ENCODE peak calls at places on chromosomes 13 and 19, in eight cellular contexts. K is uterus; U is GM23338; Q is CD8-positive, alpha-beta T cell; J is ascending aorta; D is neural progenitor cell; E is mesothelial cell of epicardium; X is Calu3. W is an unnamed sample.

GRCh38 chr13:24741016-24741662 is 22.8 kb upstream of the RNF17 start:
- DNase-seq in K (no peak), U (peak), Q (no peak), J (no peak), D (no peak), E (no peak), X (peak), W (peak)

GRCh38 chr13:33260168-33261098 is 25.1 kb downstream of the STARD13 start:
- DNase-seq in K (no peak), U (no peak), Q (no peak), J (no peak), D (no peak), E (no peak), X (no peak), W (peak)

GRCh38 chr13:110556224-110556606 is 5.3 kb downstream of the RAB20 start:
- DNase-seq in K (no peak), U (no peak), Q (no peak), J (no peak), D (no peak), E (no peak), X (no peak), W (no peak)

GRCh38 chr19:41784337-41785239 is 11.8 kb upstream of the CEACAM3 start:
- DNase-seq in K (no peak), U (no peak), Q (no peak), J (no peak), D (no peak), E (no peak), X (no peak), W (no peak)

GRCh38 chr19:49445997-49446396 is 4.7 kb upstream of the SLC17A7 start:
- DNase-seq in K (no peak), U (peak), Q (no peak), J (no peak), D (no peak), E (no peak), X (no peak), W (no peak)

GRCh38 chr19:49231389-49231788 is 73.8 kb downstream of the TRPM4 start:
- DNase-seq in K (no peak), U (no peak), Q (no peak), J (no peak), D (no peak), E (no peak), X (no peak), W (no peak)

GRCh38 chr19:18128044-18128443 is 24.9 kb upstream of the PIK3R2 start:
- DNase-seq in K (no peak), U (no peak), Q (no peak), J (no peak), D (no peak), E (no peak), X (no peak), W (no peak)

GRCh38 chr19:15265849-15266248 is 33.6 kb upstream of the EPHX3 start:
- DNase-seq in K (peak), U (no peak), Q (no peak), J (peak), D (no peak), E (no peak), X (no peak), W (peak)

GRCh38 chr13:51818771-51819511 is 15.0 kb upstream of the DHRS12 start:
- DNase-seq in K (no peak), U (no peak), Q (no peak), J (no peak), D (no peak), E (no peak), X (no peak), W (peak)

GRCh38 chr13:79779761-79780160 is 298.8 kb downstream of the NDFIP2 start:
- DNase-seq in K (peak), U (no peak), Q (no peak), J (peak), D (peak), E (no peak), X (no peak), W (peak)

GRCh38 chr13:50626031-50626643 is 217.4 kb downstream of the DLEU7 start:
- DNase-seq in K (no peak), U (no peak), Q (no peak), J (no peak), D (no peak), E (no peak), X (no peak), W (peak)

GRCh38 chr19:35641515-35642151 is at the start of gene ETV2:
- DNase-seq in K (peak), U (peak), Q (no peak), J (no peak), D (peak), E (no peak), X (no peak), W (no peak)

GRCh38 chr19:33840382-33840781 is 43.7 kb downstream of the KCTD15 start:
- DNase-seq in K (no peak), U (no peak), Q (no peak), J (no peak), D (no peak), E (peak), X (no peak), W (no peak)

GRCh38 chr13:74438911-74439310 is 304.7 kb upstream of the KLF12 start:
- DNase-seq in K (no peak), U (no peak), Q (no peak), J (no peak), D (no peak), E (no peak), X (no peak), W (no peak)

GRCh38 chr13:23488442-23488841 is 54.9 kb upstream of the SACS start:
- DNase-seq in K (no peak), U (no peak), Q (no peak), J (no peak), D (no peak), E (no peak), X (no peak), W (peak)

GRCh38 chr13:102136735-102137296 is 265.0 kb downstream of the FGF14 start:
- DNase-seq in K (no peak), U (no peak), Q (no peak), J (no peak), D (no peak), E (no peak), X (no peak), W (no peak)

GRCh38 chr19:52691215-52691610 is 43.6 kb downstream of the ZNF611 start:
- DNase-seq in K (no peak), U (peak), Q (no peak), J (no peak), D (peak), E (no peak), X (no peak), W (no peak)

GRCh38 chr13:32911506-32911905 is 104.7 kb upstream of the KL start:
- DNase-seq in K (no peak), U (peak), Q (no peak), J (no peak), D (peak), E (no peak), X (peak), W (peak)

GRCh38 chr13:102869948-102870676 is 24.3 kb downstream of the ERCC5 start:
- DNase-seq in K (no peak), U (no peak), Q (no peak), J (no peak), D (no peak), E (no peak), X (no peak), W (peak)

GRCh38 chr13:72112216-72112615 is 245.2 kb upstream of the DACH1 start:
- DNase-seq in K (no peak), U (no peak), Q (no peak), J (no peak), D (no peak), E (no peak), X (no peak), W (no peak)
- TF ChIP-seq CTCF in K (no peak), U (no peak), Q (no peak), J (no peak), D (no peak), E (no peak), X (no peak), W (no peak)

GRCh38 chr13:113186061-113186900 is 22.2 kb downstream of the PCID2 start:
- DNase-seq in K (no peak), U (no peak), Q (no peak), J (no peak), D (no peak), E (no peak), X (no peak), W (no peak)
- TF ChIP-seq CTCF in K (no peak), U (no peak), Q (no peak), J (no peak), D (no peak), E (no peak), X (no peak), W (no peak)

GRCh38 chr19:53868892-53869804 is 1.5 kb downstream of the MYADM start:
- DNase-seq in K (peak), U (peak), Q (peak), J (peak), D (peak), E (peak), X (peak), W (peak)
- TF ChIP-seq CTCF in K (peak), U (no peak), Q (no peak), J (no peak), D (peak), E (no peak), X (peak), W (no peak)

DNA sequence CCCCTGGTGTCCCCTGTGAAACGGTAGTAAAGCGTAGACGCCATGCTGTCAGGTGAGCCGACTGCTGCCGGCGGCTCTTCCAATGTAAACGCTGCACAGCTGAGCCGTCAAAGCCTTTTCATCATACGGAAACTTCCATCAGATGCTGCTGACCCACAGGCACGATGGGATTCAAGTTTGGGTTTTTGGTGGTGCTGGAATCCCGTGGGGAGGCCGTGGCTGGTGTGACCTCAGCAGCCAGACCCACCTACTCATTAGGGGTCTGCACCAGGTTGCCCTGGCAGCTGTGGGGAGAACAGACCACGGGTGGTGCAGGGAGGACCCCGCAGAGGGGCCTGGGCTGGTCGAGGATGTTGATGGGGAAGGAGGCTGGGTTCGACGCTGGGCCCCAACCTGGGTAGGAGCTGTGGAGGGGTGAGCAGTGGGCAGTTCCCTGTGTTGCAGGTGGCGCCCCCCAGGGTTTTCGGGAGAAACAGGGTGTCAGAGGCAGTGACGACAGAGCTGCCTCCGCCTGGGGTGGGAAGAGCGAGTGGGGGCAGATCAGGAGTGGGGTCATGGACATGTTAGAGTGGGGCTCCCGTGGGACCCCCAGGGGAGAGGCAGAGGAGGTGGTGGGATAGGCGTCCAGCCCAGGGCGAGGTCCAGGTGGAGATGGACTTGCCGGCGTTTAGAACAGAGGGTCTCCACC is 6.6 kb downstream of the GRIN3B start:
- DNase-seq in K (no peak), U (no peak), Q (no peak), J (no peak), D (no peak), E (no peak), X (no peak), W (no peak)
- TF ChIP-seq CTCF in K (no peak), U (no peak), Q (no peak), J (no peak), D (no peak), E (no peak), X (no peak), W (no peak)

GRCh38 chr19:39926170-39926755 is 8.2 kb downstream of the FCGBP start:
- DNase-seq in K (no peak), U (no peak), Q (no peak), J (no peak), D (no peak), E (no peak), X (no peak), W (no peak)

GRCh38 chr19:39927524-39928356 is 6.7 kb downstream of the FCGBP start:
- DNase-seq in K (no peak), U (no peak), Q (no peak), J (no peak), D (no peak), E (no peak), X (no peak), W (no peak)

GRCh38 chr19:39928357-39928725 is 6.1 kb downstream of the FCGBP start:
- DNase-seq in K (no peak), U (no peak), Q (no peak), J (no peak), D (no peak), E (no peak), X (no peak), W (no peak)

GRCh38 chr19:39924952-39925351 is 9.5 kb downstream of the FCGBP start:
- DNase-seq in K (no peak), U (no peak), Q (no peak), J (no peak), D (no peak), E (no peak), X (no peak), W (no peak)

DNA sequence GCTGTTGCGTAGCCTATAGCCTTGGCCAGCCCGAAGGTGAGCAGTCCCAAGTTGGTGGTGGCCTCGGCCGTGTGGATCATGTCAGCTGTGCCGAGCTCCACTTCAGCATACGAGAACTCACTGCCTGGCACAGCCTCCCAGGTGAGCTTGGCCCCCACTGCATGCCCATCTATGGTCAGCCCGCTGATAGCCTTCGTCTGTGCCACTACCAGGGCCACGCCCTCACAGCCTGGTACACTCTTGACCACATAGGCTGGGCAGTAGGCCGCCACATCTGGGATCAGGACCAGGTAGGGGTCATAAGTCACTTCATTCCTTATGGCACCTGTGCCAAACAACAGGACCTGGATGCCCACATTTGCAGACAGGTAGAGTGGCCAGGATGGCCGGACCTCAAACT is 7.4 kb downstream of the FCGBP start:
- DNase-seq in K (no peak), U (no peak), Q (no peak), J (no peak), D (no peak), E (no peak), X (no peak), W (no peak)
- TF ChIP-seq CTCF in K (no peak), U (no peak), Q (no peak), J (no peak), D (no peak), E (no peak), X (no peak), W (no peak)

GRCh38 chr19:29523568-29523967 is 2.2 kb upstream of the VSTM2B start:
- DNase-seq in K (no peak), U (no peak), Q (no peak), J (no peak), D (no peak), E (no peak), X (no peak), W (no peak)
- TF ChIP-seq CTCF in K (no peak), U (no peak), Q (no peak), J (no peak), D (no peak), E (no peak), X (no peak), W (no peak)

GRCh38 chr19:31110331-31110730 is 238.9 kb downstream of the TSHZ3 start:
- DNase-seq in K (peak), U (peak), Q (no peak), J (no peak), D (peak), E (no peak), X (no peak), W (peak)
- TF ChIP-seq CTCF in K (no peak), U (peak), Q (no peak), J (no peak), D (peak), E (no peak), X (no peak), W (no peak)

DNA sequence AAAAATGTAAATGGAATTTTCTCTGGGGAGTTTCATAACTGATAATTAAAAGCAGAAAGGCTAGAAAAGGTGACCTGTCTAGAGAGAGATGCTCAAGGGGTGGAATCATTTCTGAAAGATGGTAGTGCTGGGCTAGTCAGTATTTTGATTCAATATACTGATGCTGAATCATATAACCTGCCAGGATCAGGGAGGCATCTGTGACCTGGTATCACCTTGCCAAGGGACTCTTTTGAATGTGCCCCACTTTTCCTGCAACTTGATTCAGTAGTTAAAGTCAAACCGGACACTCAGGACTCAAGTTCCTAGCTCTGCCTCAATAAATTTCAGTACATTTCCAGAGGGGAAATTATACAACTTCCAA is 15.8 kb downstream of the LCP1 start:
- DNase-seq in K (no peak), U (no peak), Q (no peak), J (no peak), D (no peak), E (no peak), X (no peak), W (no peak)
- TF ChIP-seq CTCF in K (no peak), U (no peak), Q (no peak), J (no peak), D (no peak), E (no peak), X (no peak), W (no peak)

GRCh38 chr13:106033634-106034033 is 501.8 kb downstream of the EFNB2 start:
- DNase-seq in K (no peak), U (peak), Q (no peak), J (no peak), D (no peak), E (no peak), X (no peak), W (peak)
- TF ChIP-seq CTCF in K (no peak), U (peak), Q (no peak), J (no peak), D (peak), E (peak), X (no peak), W (no peak)

DNA sequence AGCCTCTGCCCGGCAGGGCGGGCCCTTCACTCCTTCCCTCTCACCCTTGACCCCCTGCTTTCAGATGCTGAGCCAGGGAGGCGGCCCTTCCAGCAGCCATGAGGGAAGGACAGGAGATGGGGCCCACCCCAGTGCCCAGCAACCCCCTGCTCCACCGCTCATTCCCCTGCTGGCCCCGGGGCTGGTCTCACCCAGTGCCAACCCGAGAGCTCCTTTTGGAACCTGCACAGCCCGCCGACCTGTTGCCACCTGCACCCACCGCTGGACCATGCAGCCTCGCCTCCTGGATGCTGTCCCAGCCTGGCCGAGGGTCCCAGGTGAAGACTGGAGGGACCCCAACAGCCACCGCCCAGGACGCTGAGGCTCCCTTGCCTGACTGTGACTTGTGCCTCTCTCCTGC is 3.4 kb downstream of the FAM174C start:
- DNase-seq in K (no peak), U (no peak), Q (no peak), J (no peak), D (no peak), E (no peak), X (no peak), W (no peak)
- TF ChIP-seq CTCF in K (no peak), U (no peak), Q (no peak), J (no peak), D (no peak), E (no peak), X (no peak), W (no peak)